ENCODE peak calls at places on chromosome 14, in four cellular contexts. R is A549, P is GM12878, F is SK-N-SH. G is an unnamed sample.

GRCh38 chr14:55301722-55302121 is 30.5 kb downstream of the FBXO34 start:
- DNase-seq in P (no peak), R (peak; percentile 12), F (peak; percentile 31), G (peak; percentile 28)

GRCh38 chr14:36233217-36233616 is 56.7 kb upstream of the PTCSC3 start:
- DNase-seq in R (no peak), F (no peak), P (no peak), G (no peak)

GRCh38 chr14:88785911-88786310 is 6.8 kb downstream of the EML5 start:
- DNase-seq in F (no peak), R (no peak), P (no peak), G (no peak)

GRCh38 chr14:91223028-91223783 is 21.3 kb downstream of the GPR68 start:
- DNase-seq in F (no peak), P (no peak), R (no peak), G (no peak)

GRCh38 chr14:96783306-96784224 is 13.6 kb upstream of the VRK1 start:
- DNase-seq in P (no peak), F (no peak), R (no peak), G (no peak)

GRCh38 chr14:82502043-82502442 is 968.4 kb upstream of the SEL1L start:
- DNase-seq in R (no peak), P (no peak), F (no peak), G (no peak)

GRCh38 chr14:95319312-95320075 is at the start of gene CLMN:
- DNase-seq in R (peak; percentile 44), P (no peak), F (peak; percentile 89), G (no peak)

GRCh38 chr14:91282954-91283645 is 38.6 kb upstream of the GPR68 start:
- DNase-seq in F (no peak), P (no peak), R (no peak), G (no peak)

GRCh38 chr14:91654836-91655235 is 77.0 kb downstream of the CATSPERB start:
- DNase-seq in R (no peak), F (no peak), P (no peak), G (no peak)

GRCh38 chr14:105094193-105094907 is 29.1 kb upstream of the GPR132 start:
- DNase-seq in R (no peak), P (no peak), F (no peak), G (no peak)

GRCh38 chr14:32654106-32654505 is 284.6 kb upstream of the NPAS3 start:
- DNase-seq in R (no peak), P (no peak), F (no peak), G (no peak)

GRCh38 chr14:89858084-89858483 is 96.4 kb downstream of the EFCAB11 start:
- DNase-seq in P (no peak), F (no peak), R (no peak), G (no peak)

GRCh38 chr14:105489607-105490317 is 1.3 kb upstream of the TEDC1 start:
- DNase-seq in R (peak; percentile 95), P (peak; percentile 55), F (peak; percentile 79), G (peak; percentile 82)

GRCh38 chr14:48973136-48973535 is 613.0 kb downstream of the RPS29 start:
- DNase-seq in F (no peak), P (no peak), R (no peak), G (no peak)

GRCh38 chr14:60722836-60723217 is 1.3 kb downstream of the SIX4 start:
- DNase-seq in F (no peak), R (peak; percentile 7), P (no peak), G (no peak)

GRCh38 chr14:104314251-104314941 is 176.0 kb downstream of the KIF26A start:
- DNase-seq in F (no peak), R (no peak), P (no peak), G (no peak)

GRCh38 chr14:22423958-22424357 is 165.1 kb downstream of the DAD1 start:
- DNase-seq in R (no peak), F (no peak), P (no peak), G (no peak)

GRCh38 chr14:74251546-74252030 is 12.3 kb downstream of the VSX2 start:
- DNase-seq in F (peak; percentile 79), R (peak; percentile 83), P (peak; percentile 13), G (peak; percentile 63)

GRCh38 chr14:105528859-105529505 is 2.6 kb downstream of the TMEM121 start:
- DNase-seq in P (no peak), R (no peak), F (no peak), G (no peak)

GRCh38 chr14:104554088-104554607 is 25.4 kb upstream of the C14orf180 start:
- DNase-seq in R (no peak), F (no peak), P (no peak), G (no peak)

GRCh38 chr14:60768602-60769001 is 34.0 kb downstream of the MNAT1 start:
- DNase-seq in R (no peak), P (no peak), F (no peak), G (no peak)

GRCh38 chr14:90381999-90382451 is 14.8 kb upstream of the CALM1 start:
- DNase-seq in F (peak; percentile 26), P (no peak), R (no peak), G (peak; percentile 55)

GRCh38 chr14:100982764-100983163 is 79.2 kb upstream of the RTL1 start:
- DNase-seq in F (no peak), P (no peak), R (peak; percentile 49), G (no peak)

GRCh38 chr14:98069712-98070133 is 1202.3 kb downstream of the BCL11B start:
- DNase-seq in P (no peak), F (no peak), R (peak; percentile 4), G (peak; percentile 0)

GRCh38 chr14:90520326-90520725 is 123.5 kb downstream of the CALM1 start:
- DNase-seq in P (no peak), F (no peak), R (no peak), G (no peak)

GRCh38 chr14:89427426-89428162 is 10.6 kb upstream of the FOXN3 start:
- DNase-seq in F (no peak), R (no peak), P (no peak), G (no peak)

GRCh38 chr14:20278414-20278813 is 27.3 kb downstream of the TTC5 start:
- DNase-seq in P (no peak), R (no peak), F (peak; percentile 7), G (no peak)

GRCh38 chr14:92692822-92693226 is 55.6 kb downstream of the LGMN start:
- DNase-seq in F (peak; percentile 61), R (peak; percentile 27), P (no peak), G (no peak)

GRCh38 chr14:93987376-93987775 is 9.7 kb upstream of the CCDC197 start:
- DNase-seq in P (no peak), R (no peak), F (no peak), G (no peak)

GRCh38 chr14:93984987-93985410 is 8.6 kb upstream of the ASB2 start:
- DNase-seq in F (peak; percentile 47), R (peak; percentile 56), P (no peak), G (peak; percentile 77)

GRCh38 chr14:93984070-93984469 is 7.7 kb upstream of the ASB2 start:
- DNase-seq in F (no peak), R (no peak), P (no peak), G (no peak)

GRCh38 chr14:93987815-93988476 is 9.2 kb upstream of the CCDC197 start:
- DNase-seq in F (no peak), P (no peak), R (no peak), G (no peak)

GRCh38 chr14:93986972-93987371 is 10.1 kb upstream of the CCDC197 start:
- DNase-seq in F (no peak), R (no peak), P (no peak), G (no peak)
- TF ChIP-seq PBX3 in F (no peak), R (no peak), P (no peak), G (no peak)

GRCh38 chr14:37618498-37619041 is 23.1 kb downstream of the TTC6 start:
- DNase-seq in F (no peak), R (no peak), P (no peak), G (peak; percentile 50)

GRCh38 chr14:37625597-37626595 is 30.5 kb downstream of the TTC6 start:
- DNase-seq in P (no peak), F (no peak), R (no peak), G (peak; percentile 74)

GRCh38 chr14:37623971-37624370 is 28.5 kb downstream of the TTC6 start:
- DNase-seq in F (no peak), R (no peak), P (no peak), G (no peak)

GRCh38 chr14:37620856-37621255 is 25.4 kb downstream of the TTC6 start:
- DNase-seq in F (no peak), P (no peak), R (no peak), G (no peak)

DNA sequence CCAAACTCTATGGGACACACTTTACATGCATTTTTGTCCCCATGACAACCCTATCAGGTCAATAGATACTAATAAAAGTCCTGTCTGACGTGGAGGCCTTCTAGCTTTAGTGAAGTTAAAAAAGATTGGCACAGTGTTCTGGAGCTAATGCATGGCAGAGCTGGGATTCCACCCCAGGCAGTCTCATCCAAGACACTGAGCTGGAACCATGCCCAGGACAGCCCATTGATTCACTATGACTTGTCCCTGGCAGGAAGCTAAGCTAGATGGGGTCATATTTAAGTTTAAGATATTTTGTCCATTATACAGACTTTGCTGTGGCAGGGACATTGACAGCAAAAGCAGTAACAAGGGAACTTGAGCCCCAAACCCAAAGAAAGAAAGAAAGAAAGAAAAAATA is 28.1 kb downstream of the TTC6 start:
- DNase-seq in P (no peak), R (peak; percentile 45), F (no peak), G (no peak)
- TF ChIP-seq MAX in P (no peak), R (no peak), F (no peak), G (no peak)

GRCh38 chr14:65069874-65070709 is 32.2 kb downstream of the MAX start:
- DNase-seq in F (no peak), P (no peak), R (no peak), G (no peak)
- TF ChIP-seq PBX3 in F (no peak), P (no peak), R (no peak), G (no peak)

DNA sequence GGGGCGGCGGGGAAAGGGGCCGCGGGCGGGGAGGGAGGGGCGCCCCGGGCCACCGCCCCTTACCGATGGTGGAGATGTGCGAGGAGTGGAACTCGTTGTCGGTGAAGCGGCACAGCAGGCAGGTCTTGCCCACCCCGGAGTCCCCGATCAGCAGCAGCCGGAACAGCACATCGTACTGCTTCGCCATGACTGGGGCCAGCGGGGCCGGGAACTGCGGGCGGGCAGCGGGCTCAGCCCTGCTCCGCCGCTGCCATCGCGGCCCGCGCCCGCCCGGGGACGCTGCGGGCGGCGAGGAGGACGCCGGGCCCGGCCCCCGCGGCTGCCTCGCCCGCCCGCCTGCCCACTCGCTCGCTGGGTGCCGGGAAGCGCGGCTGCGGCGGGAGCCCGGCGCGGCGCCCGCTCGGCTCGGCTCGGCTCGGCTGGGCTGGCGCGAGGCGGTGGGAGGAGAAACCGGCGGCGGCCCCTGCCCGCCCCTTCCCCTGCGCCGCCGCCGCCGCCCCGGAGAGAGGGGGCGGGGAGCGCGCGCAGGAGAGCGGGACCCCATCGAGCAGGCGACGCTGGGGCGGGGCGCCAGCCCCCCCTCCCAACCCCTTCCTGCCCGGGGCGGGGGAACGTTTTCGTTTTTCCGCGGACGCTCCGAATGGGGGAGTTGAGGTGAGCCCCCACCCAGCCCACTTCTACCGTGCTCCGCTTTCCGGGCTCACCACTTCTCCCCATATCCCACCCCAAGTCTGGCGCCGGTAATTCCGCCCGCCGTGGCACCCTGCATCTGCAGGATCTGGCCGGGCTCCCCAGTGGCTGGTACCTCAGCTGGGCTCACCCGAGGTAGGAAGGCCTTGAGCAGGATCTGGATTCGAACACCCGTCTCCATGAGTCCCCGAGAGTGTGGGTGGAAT is at the start of gene RAB15:
- DNase-seq in F (peak; percentile 90), P (no peak), R (peak; percentile 39), G (no peak)
- TF ChIP-seq MAX in F (no peak), P (no peak), R (no peak), G (no peak)